ENCODE peak calls at places on chromosomes 11 and 22, in seven cellular contexts. D is neural progenitor cell, C is PC-3, N is A673, E is HepG2, Z is fibroblast of lung, L is astrocyte. W is an unnamed sample. For H3K9me3 and H3K4me1, the result is how much of the 10 kb centered on the place peaks cover.

GRCh38 chr11:129652828-129653227 is 162.8 kb upstream of the TMEM45B start:
- DNase-seq in D (no peak), C (peak), N (no peak), E (no peak), Z (peak), L (peak), W (peak)

GRCh38 chr11:69601346-69601975 is 39.5 kb upstream of the CCND1 start:
- DNase-seq in D (no peak), C (no peak), N (no peak), E (peak), Z (no peak), L (no peak), W (no peak)

GRCh38 chr22:45877651-45878050 is 99.3 kb downstream of the WNT7B start:
- DNase-seq in D (no peak), C (no peak), N (no peak), E (no peak), Z (no peak), L (no peak), W (no peak)

GRCh38 chr22:32023251-32023827 is 19.7 kb upstream of the SLC5A1 start:
- DNase-seq in D (no peak), C (peak), N (no peak), E (no peak), Z (no peak), L (no peak), W (peak)

GRCh38 chr11:86155210-86155844 is 86.4 kb upstream of the PICALM start:
- DNase-seq in D (no peak), C (no peak), N (no peak), E (no peak), Z (no peak), L (no peak), W (peak)

GRCh38 chr11:33899383-33900037 is 7.6 kb upstream of the LMO2 start:
- DNase-seq in D (peak), C (peak), N (peak), E (no peak), Z (peak), L (peak), W (peak)

GRCh38 chr22:47783433-47784366 is 1021.2 kb downstream of the TBC1D22A start:
- DNase-seq in D (peak), C (no peak), N (no peak), E (no peak), Z (no peak), L (no peak), W (no peak)

GRCh38 chr22:38314992-38315800 is 2.0 kb downstream of the CSNK1E start:
- DNase-seq in D (peak), C (no peak), N (no peak), E (no peak), Z (peak), L (peak), W (no peak)

GRCh38 chr22:20825624-20826023 is 33.0 kb downstream of the PI4KA start:
- DNase-seq in D (no peak), C (no peak), N (no peak), E (no peak), Z (no peak), L (no peak), W (no peak)

GRCh38 chr11:110434952-110435779 is 5.4 kb downstream of the FDX1 start:
- DNase-seq in D (no peak), C (peak), N (no peak), E (peak), Z (no peak), L (no peak), W (peak)

GRCh38 chr11:94739331-94739730 is 28.8 kb upstream of the AMOTL1 start:
- DNase-seq in D (peak), C (no peak), N (no peak), E (no peak), Z (no peak), L (no peak), W (no peak)

GRCh38 chr11:94742645-94743044 is 25.5 kb upstream of the AMOTL1 start:
- DNase-seq in D (no peak), C (no peak), N (no peak), E (no peak), Z (no peak), L (no peak), W (no peak)

GRCh38 chr11:94740083-94740974 is 27.8 kb upstream of the AMOTL1 start:
- DNase-seq in D (peak), C (peak), N (peak), E (no peak), Z (no peak), L (no peak), W (no peak)

GRCh38 chr11:94738746-94739145 is 29.4 kb upstream of the AMOTL1 start:
- DNase-seq in D (no peak), C (no peak), N (no peak), E (no peak), Z (no peak), L (no peak), W (no peak)

GRCh38 chr11:94740975-94741707 is 27.0 kb upstream of the AMOTL1 start:
- DNase-seq in D (peak), C (peak), N (peak), E (peak), Z (peak), L (peak), W (peak)
- TF ChIP-seq EZH2 in D (no peak), C (no peak), N (no peak), E (peak), Z (no peak), L (no peak), W (no peak)

GRCh38 chr11:7167976-7168740 is 79.4 kb downstream of the RBMXL2 start:
- DNase-seq in D (no peak), C (no peak), N (peak), E (no peak), Z (no peak), L (no peak), W (no peak)
- H3K9me3 ChIP-seq in D (under half), C (under half), N (under half), E (under half), Z (under half), L (under half), W (under half)

DNA sequence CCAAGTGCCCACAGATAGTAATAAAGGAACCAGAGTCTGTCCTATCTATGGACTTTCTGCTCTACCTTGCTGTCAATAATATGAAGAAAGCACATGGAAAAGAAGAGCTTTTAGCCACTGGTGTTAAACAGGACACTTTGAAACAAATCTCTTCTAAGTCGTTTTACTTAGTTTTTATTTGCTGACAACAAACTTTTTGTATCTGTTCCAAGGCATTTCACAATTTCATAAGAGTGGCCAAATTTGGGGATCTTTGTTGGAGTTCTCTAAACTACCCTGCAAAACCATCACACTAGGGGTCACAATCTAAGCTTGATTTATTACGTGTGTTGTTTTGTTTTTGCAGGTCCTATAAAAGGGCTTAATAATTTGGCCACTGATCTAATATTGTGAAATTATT is 54.4 kb downstream of the BBOX1 start:
- DNase-seq in D (no peak), C (no peak), N (no peak), E (no peak), Z (no peak), L (no peak), W (no peak)
- H3K4me1 ChIP-seq in D (under half), C (under half), N (under half), E (under half), Z (under half), L (under half), W (under half)

GRCh38 chr11:116312560-116313340 is 460.0 kb downstream of the BUD13 start:
- DNase-seq in D (peak), C (no peak), N (no peak), E (no peak), Z (peak), L (peak), W (peak)

GRCh38 chr11:116310215-116310614 is 462.6 kb downstream of the BUD13 start:
- DNase-seq in D (peak), C (no peak), N (no peak), E (no peak), Z (peak), L (peak), W (no peak)

GRCh38 chr11:116311141-116311540 is 461.6 kb downstream of the BUD13 start:
- DNase-seq in D (no peak), C (no peak), N (peak), E (no peak), Z (no peak), L (no peak), W (no peak)

GRCh38 chr11:116317212-116317611 is 455.6 kb downstream of the BUD13 start:
- DNase-seq in D (no peak), C (no peak), N (no peak), E (no peak), Z (no peak), L (no peak), W (no peak)

DNA sequence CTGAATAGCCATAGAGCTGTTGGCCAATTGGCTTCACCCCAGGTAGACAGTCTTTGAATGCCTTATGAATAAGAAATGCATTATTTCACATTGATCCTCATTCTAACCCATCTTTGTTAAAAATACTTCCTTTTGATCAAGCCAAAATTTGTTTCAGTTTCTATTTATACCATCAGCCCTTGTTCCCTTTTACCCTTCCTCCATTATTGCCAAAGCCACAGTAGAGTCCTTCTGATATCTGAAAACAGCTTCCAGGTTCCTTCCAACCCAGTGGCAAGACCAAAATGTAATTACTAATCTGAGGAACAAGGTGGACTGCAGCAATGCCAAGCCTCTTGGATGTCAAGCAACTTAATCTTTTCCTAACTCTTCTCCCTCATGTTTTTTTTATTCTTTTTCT is 458.8 kb downstream of the BUD13 start:
- DNase-seq in D (no peak), C (no peak), N (no peak), E (no peak), Z (no peak), L (no peak), W (no peak)
- TF ChIP-seq EZH2 in D (no peak), C (no peak), N (no peak), E (no peak), Z (no peak), L (no peak), W (no peak)

GRCh38 chr11:15073361-15074205 is at the start of gene CALCB:
- DNase-seq in D (peak), C (no peak), N (peak), E (no peak), Z (peak), L (peak), W (peak)
- H3K9me3 ChIP-seq in D (under half), C (under half), N (under half), E (under half), Z (under half), L (under half), W (under half)

GRCh38 chr11:63535734-63536133 is 874 bp upstream of the PLAAT4 start:
- DNase-seq in D (no peak), C (no peak), N (no peak), E (no peak), Z (no peak), L (no peak), W (no peak)

GRCh38 chr11:63534895-63535461 is 1.6 kb upstream of the PLAAT4 start:
- DNase-seq in D (no peak), C (no peak), N (no peak), E (no peak), Z (no peak), L (no peak), W (no peak)

GRCh38 chr11:63532150-63532549 is 4.5 kb upstream of the PLAAT4 start:
- DNase-seq in D (no peak), C (no peak), N (no peak), E (no peak), Z (peak), L (peak), W (no peak)

GRCh38 chr11:63532799-63533475 is 3.7 kb upstream of the PLAAT4 start:
- DNase-seq in D (peak), C (no peak), N (no peak), E (no peak), Z (peak), L (peak), W (no peak)

DNA sequence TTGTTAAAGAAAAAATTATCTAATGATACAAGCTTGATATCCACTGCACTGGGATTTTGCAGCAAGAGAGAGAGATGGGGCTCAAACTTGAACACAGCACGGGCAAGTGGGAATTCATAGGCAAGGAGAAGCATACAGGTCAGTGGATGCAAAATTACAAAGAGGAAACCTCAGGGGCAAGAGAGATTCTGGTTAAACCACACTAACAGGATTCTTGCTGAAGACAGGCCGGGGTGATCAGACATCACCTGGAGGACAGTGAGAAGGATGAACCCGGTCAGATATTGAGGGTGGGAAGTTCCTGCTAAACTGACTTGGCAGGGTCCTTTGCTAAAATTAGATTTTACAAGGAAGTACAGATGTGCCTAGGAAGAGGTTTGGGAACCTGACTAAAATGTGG is 2.5 kb upstream of the PLAAT4 start:
- DNase-seq in D (no peak), C (no peak), N (no peak), E (no peak), Z (no peak), L (no peak), W (no peak)
- H3K4me1 ChIP-seq in D (under half), C (under half), N (under half), E (under half), Z (under half), L (under half), W (under half)

GRCh38 chr11:65506316-65506769 is 7.5 kb downstream of the MALAT1 start:
- DNase-seq in D (no peak), C (peak), N (no peak), E (no peak), Z (no peak), L (no peak), W (no peak)

GRCh38 chr11:65504671-65505433 is 6.0 kb downstream of the MALAT1 start:
- DNase-seq in D (no peak), C (no peak), N (no peak), E (no peak), Z (peak), L (peak), W (no peak)

GRCh38 chr11:65503923-65504670 is 5.3 kb downstream of the MALAT1 start:
- DNase-seq in D (no peak), C (no peak), N (no peak), E (no peak), Z (peak), L (peak), W (peak)

GRCh38 chr11:65505434-65506315 is 6.8 kb downstream of the MALAT1 start:
- DNase-seq in D (no peak), C (no peak), N (no peak), E (no peak), Z (peak), L (peak), W (no peak)

DNA sequence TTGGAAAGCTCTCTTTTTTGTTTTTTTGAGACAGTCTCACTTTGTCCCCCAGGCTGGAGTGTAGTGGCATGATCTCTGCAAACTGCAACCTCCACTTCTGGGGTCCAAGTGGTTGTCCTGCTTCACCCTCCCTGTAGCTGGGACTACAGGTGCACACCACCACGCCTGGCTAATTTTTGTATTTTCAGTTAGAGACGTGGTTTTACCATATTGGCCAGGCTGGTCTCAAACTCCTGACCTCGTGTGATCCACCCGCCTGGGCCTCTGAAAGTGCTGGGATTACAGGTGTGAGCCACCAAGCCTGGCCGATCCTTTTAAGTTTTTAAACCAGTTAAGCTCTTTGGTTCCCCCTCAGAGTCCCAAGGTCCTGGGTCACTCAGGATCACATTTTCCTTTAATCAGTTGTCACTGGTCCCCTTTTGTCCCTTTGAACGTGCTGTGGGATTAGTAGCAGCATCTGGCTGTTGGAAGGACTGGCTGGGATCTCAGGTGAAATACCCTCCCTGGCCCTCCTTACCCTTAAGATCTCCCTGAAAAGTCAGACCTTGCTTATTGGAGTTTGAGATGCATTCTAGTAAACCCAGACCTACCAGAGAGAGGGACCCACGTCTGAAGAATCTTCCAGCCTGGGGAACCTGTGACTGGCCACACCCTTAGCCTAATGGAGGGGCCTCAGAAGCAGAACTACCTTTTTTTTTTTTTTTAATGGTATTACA is 8.1 kb downstream of the MALAT1 start:
- DNase-seq in D (peak), C (peak), N (peak), E (no peak), Z (no peak), L (peak), W (no peak)
- TF ChIP-seq EZH2 in D (no peak), C (no peak), N (no peak), E (no peak), Z (no peak), L (no peak), W (no peak)

W was measured in mammary epithelial cell.